ENCODE peak calls at places on chromosomes 4 and X, in nine cellular contexts. X, E, Y, T, J, L, V, I and Q are unnamed samples.

GRCh38 chr4:140071806-140072205 is 82.2 kb downstream of the MAML3 start:
- DNase-seq in Y (no peak), J (no peak), X (no peak), V (peak; percentile 97), I (no peak), T (no peak), E (no peak), L (no peak), Q (no peak)

GRCh38 chrX:85851418-85851817 is 195.9 kb downstream of the CHM start:
- DNase-seq in E (peak; percentile 28), Y (no peak), J (no peak), L (peak; percentile 8), I (no peak), T (no peak), X (no peak), V (peak; percentile 11), Q (no peak)

GRCh38 chrX:40908857-40909475 is 173.6 kb upstream of the MED14 start:
- DNase-seq in J (no peak), Y (no peak), V (peak; percentile 84), T (no peak), E (no peak), I (no peak), L (peak; percentile 16), X (peak; percentile 76), Q (no peak)

GRCh38 chr4:80201326-80202151 is 4.2 kb downstream of the PRDM8 start:
- DNase-seq in Y (no peak), X (no peak), I (peak; percentile 25), V (peak; percentile 35), L (no peak), T (no peak), J (no peak), E (peak; percentile 36), Q (no peak)

GRCh38 chr4:81621490-81621889 is 149.8 kb upstream of the RASGEF1B start:
- DNase-seq in V (no peak), L (no peak), I (no peak), Y (no peak), X (no peak), E (no peak), T (no peak), J (no peak), Q (no peak)

GRCh38 chrX:57583477-57583876 is 8.3 kb upstream of the ZXDB start:
- DNase-seq in Y (no peak), L (no peak), V (no peak), T (no peak), E (no peak), J (no peak), I (no peak), X (no peak), Q (no peak)

GRCh38 chr4:80202190-80202711 is 4.9 kb downstream of the PRDM8 start:
- DNase-seq in E (peak; percentile 77), X (no peak), L (no peak), T (peak; percentile 27), I (peak; percentile 64), V (peak; percentile 74), Y (no peak), J (peak; percentile 55), Q (peak; percentile 36)

GRCh38 chrX:126770179-126770578 is 49.4 kb upstream of the PRR32 start:
- DNase-seq in T (peak; percentile 8), Y (no peak), I (no peak), J (peak; percentile 8), L (no peak), E (peak; percentile 24), X (peak; percentile 21), V (peak; percentile 7), Q (no peak)

GRCh38 chrX:68043713-68044438 is 389.4 kb downstream of the OPHN1 start:
- DNase-seq in V (no peak), I (no peak), J (no peak), X (no peak), L (no peak), Y (no peak), T (no peak), E (no peak), Q (no peak)